ENCODE peak calls at places on chromosomes 13 and 19, in seven cellular contexts. One of them, this sample, is unnamed.

GRCh38 chr19:57686727-57687126 is 5.0 kb downstream of the ZNF551 start:
- DNase-seq in kidney epithelial cell: no peak
- DNase-seq in GM23338: no peak
- DNase-seq in body of pancreas: no peak
- DNase-seq in heart right ventricle: no peak
- DNase-seq in lung: no peak
- DNase-seq in tibial artery: no peak
- DNase-seq in this sample: no peak

GRCh38 chr19:4375164-4375619 is 25.2 kb downstream of the SH3GL1 start:
- DNase-seq in GM23338: peak
- DNase-seq in body of pancreas: peak
- DNase-seq in tibial artery: no peak
- DNase-seq in kidney epithelial cell: no peak
- DNase-seq in lung: peak
- DNase-seq in heart right ventricle: no peak
- DNase-seq in this sample: no peak

GRCh38 chr13:90868321-90868920 is 479.1 kb upstream of the MIR17HG start:
- DNase-seq in kidney epithelial cell: no peak
- DNase-seq in heart right ventricle: no peak
- DNase-seq in tibial artery: no peak
- DNase-seq in body of pancreas: peak
- DNase-seq in lung: no peak
- DNase-seq in GM23338: peak
- DNase-seq in this sample: no peak

GRCh38 chr13:44103721-44104490 is 224.2 kb downstream of the LACC1 start:
- DNase-seq in lung: no peak
- DNase-seq in body of pancreas: no peak
- DNase-seq in GM23338: no peak
- DNase-seq in tibial artery: no peak
- DNase-seq in kidney epithelial cell: no peak
- DNase-seq in heart right ventricle: no peak
- DNase-seq in this sample: no peak

GRCh38 chr19:42480335-42481095 is 37.8 kb upstream of the CXCL17 start:
- DNase-seq in GM23338: no peak
- DNase-seq in tibial artery: no peak
- DNase-seq in body of pancreas: peak
- DNase-seq in kidney epithelial cell: no peak
- DNase-seq in lung: peak
- DNase-seq in heart right ventricle: no peak
- DNase-seq in this sample: no peak

GRCh38 chr13:28121224-28121623 is 17.1 kb upstream of the PAN3 start:
- DNase-seq in GM23338: no peak
- DNase-seq in lung: no peak
- DNase-seq in kidney epithelial cell: no peak
- DNase-seq in tibial artery: no peak
- DNase-seq in body of pancreas: no peak
- DNase-seq in heart right ventricle: no peak
- DNase-seq in this sample: no peak

GRCh38 chr13:33639640-33640080 is 178.3 kb upstream of the RFC3 start:
- DNase-seq in body of pancreas: no peak
- DNase-seq in tibial artery: no peak
- DNase-seq in GM23338: no peak
- DNase-seq in lung: no peak
- DNase-seq in kidney epithelial cell: no peak
- DNase-seq in heart right ventricle: no peak
- DNase-seq in this sample: no peak

GRCh38 chr19:13408889-13409518 is 97.3 kb downstream of the CACNA1A start:
- DNase-seq in body of pancreas: no peak
- DNase-seq in heart right ventricle: no peak
- DNase-seq in lung: no peak
- DNase-seq in GM23338: peak
- DNase-seq in kidney epithelial cell: no peak
- DNase-seq in tibial artery: no peak
- DNase-seq in this sample: no peak

GRCh38 chr13:53150568-53150967 is 122.0 kb downstream of the OLFM4 start:
- DNase-seq in body of pancreas: peak
- DNase-seq in tibial artery: no peak
- DNase-seq in GM23338: no peak
- DNase-seq in kidney epithelial cell: no peak
- DNase-seq in lung: no peak
- DNase-seq in heart right ventricle: no peak
- DNase-seq in this sample: no peak

GRCh38 chr19:43354305-43354627 is 780 bp downstream of the CD177 start:
- DNase-seq in lung: no peak
- DNase-seq in kidney epithelial cell: no peak
- DNase-seq in heart right ventricle: no peak
- DNase-seq in body of pancreas: peak
- DNase-seq in GM23338: peak
- DNase-seq in tibial artery: no peak
- DNase-seq in this sample: no peak

GRCh38 chr19:48418317-48419064 is 25.0 kb downstream of the GRIN2D start:
- DNase-seq in body of pancreas: no peak
- DNase-seq in tibial artery: no peak
- DNase-seq in heart right ventricle: no peak
- DNase-seq in lung: no peak
- DNase-seq in GM23338: peak
- DNase-seq in kidney epithelial cell: no peak
- DNase-seq in this sample: no peak

GRCh38 chr13:51096131-51096530 is 14.9 kb downstream of the C13orf42 start:
- DNase-seq in body of pancreas: no peak
- DNase-seq in lung: no peak
- DNase-seq in tibial artery: no peak
- DNase-seq in GM23338: peak
- DNase-seq in heart right ventricle: no peak
- DNase-seq in kidney epithelial cell: no peak
- DNase-seq in this sample: no peak

GRCh38 chr19:35123573-35123972 is 8.0 kb downstream of the FXYD3 start:
- DNase-seq in body of pancreas: peak
- DNase-seq in tibial artery: peak
- DNase-seq in kidney epithelial cell: no peak
- DNase-seq in heart right ventricle: no peak
- DNase-seq in lung: no peak
- DNase-seq in GM23338: no peak
- DNase-seq in this sample: no peak

GRCh38 chr13:91045351-91046034 is 302.0 kb upstream of the MIR17HG start:
- DNase-seq in kidney epithelial cell: peak
- DNase-seq in lung: no peak
- DNase-seq in tibial artery: no peak
- DNase-seq in GM23338: peak
- DNase-seq in heart right ventricle: no peak
- DNase-seq in body of pancreas: no peak
- DNase-seq in this sample: no peak

GRCh38 chr13:106052200-106052767 is 483.2 kb downstream of the EFNB2 start:
- DNase-seq in kidney epithelial cell: no peak
- DNase-seq in GM23338: peak
- DNase-seq in tibial artery: no peak
- DNase-seq in body of pancreas: no peak
- DNase-seq in lung: no peak
- DNase-seq in heart right ventricle: no peak
- DNase-seq in this sample: no peak

GRCh38 chr13:114134111-114134943 is 1.9 kb upstream of the RASA3 start:
- DNase-seq in GM23338: peak
- DNase-seq in tibial artery: no peak
- DNase-seq in body of pancreas: no peak
- DNase-seq in lung: no peak
- DNase-seq in heart right ventricle: no peak
- DNase-seq in kidney epithelial cell: no peak
- DNase-seq in this sample: no peak

GRCh38 chr19:1027953-1028902 is 1.8 kb downstream of the CNN2 start:
- DNase-seq in heart right ventricle: peak
- DNase-seq in kidney epithelial cell: peak
- DNase-seq in tibial artery: peak
- DNase-seq in GM23338: peak
- DNase-seq in body of pancreas: peak
- DNase-seq in lung: peak
- DNase-seq in this sample: peak

GRCh38 chr19:41904118-41904870 is 21.3 kb downstream of the ARHGEF1 start:
- DNase-seq in lung: peak
- DNase-seq in kidney epithelial cell: no peak
- DNase-seq in tibial artery: no peak
- DNase-seq in heart right ventricle: no peak
- DNase-seq in GM23338: no peak
- DNase-seq in body of pancreas: peak
- DNase-seq in this sample: no peak

GRCh38 chr19:954272-954671 is 28.4 kb downstream of the ARID3A start:
- DNase-seq in GM23338: no peak
- DNase-seq in body of pancreas: no peak
- DNase-seq in kidney epithelial cell: no peak
- DNase-seq in tibial artery: no peak
- DNase-seq in lung: no peak
- DNase-seq in heart right ventricle: no peak
- DNase-seq in this sample: no peak

GRCh38 chr13:38697628-38698333 is 10.9 kb downstream of the FREM2 start:
- DNase-seq in body of pancreas: no peak
- DNase-seq in lung: no peak
- DNase-seq in heart right ventricle: no peak
- DNase-seq in kidney epithelial cell: no peak
- DNase-seq in GM23338: peak
- DNase-seq in tibial artery: no peak
- DNase-seq in this sample: no peak

GRCh38 chr19:13053761-13054604 is 48.7 kb downstream of the LYL1 start:
- DNase-seq in lung: peak
- DNase-seq in kidney epithelial cell: peak
- DNase-seq in heart right ventricle: peak
- DNase-seq in GM23338: peak
- DNase-seq in tibial artery: peak
- DNase-seq in body of pancreas: peak
- DNase-seq in this sample: peak

GRCh38 chr19:53868091-53868891 is 608 bp downstream of the MYADM start:
- DNase-seq in heart right ventricle: peak
- DNase-seq in kidney epithelial cell: no peak
- DNase-seq in lung: peak
- DNase-seq in tibial artery: peak
- DNase-seq in GM23338: peak
- DNase-seq in body of pancreas: peak
- DNase-seq in this sample: no peak

GRCh38 chr13:46386426-46386995 is 541 bp downstream of the RUBCNL start:
- DNase-seq in kidney epithelial cell: no peak
- DNase-seq in lung: no peak
- DNase-seq in body of pancreas: no peak
- DNase-seq in heart right ventricle: no peak
- DNase-seq in tibial artery: no peak
- DNase-seq in GM23338: peak
- DNase-seq in this sample: no peak

DNA sequence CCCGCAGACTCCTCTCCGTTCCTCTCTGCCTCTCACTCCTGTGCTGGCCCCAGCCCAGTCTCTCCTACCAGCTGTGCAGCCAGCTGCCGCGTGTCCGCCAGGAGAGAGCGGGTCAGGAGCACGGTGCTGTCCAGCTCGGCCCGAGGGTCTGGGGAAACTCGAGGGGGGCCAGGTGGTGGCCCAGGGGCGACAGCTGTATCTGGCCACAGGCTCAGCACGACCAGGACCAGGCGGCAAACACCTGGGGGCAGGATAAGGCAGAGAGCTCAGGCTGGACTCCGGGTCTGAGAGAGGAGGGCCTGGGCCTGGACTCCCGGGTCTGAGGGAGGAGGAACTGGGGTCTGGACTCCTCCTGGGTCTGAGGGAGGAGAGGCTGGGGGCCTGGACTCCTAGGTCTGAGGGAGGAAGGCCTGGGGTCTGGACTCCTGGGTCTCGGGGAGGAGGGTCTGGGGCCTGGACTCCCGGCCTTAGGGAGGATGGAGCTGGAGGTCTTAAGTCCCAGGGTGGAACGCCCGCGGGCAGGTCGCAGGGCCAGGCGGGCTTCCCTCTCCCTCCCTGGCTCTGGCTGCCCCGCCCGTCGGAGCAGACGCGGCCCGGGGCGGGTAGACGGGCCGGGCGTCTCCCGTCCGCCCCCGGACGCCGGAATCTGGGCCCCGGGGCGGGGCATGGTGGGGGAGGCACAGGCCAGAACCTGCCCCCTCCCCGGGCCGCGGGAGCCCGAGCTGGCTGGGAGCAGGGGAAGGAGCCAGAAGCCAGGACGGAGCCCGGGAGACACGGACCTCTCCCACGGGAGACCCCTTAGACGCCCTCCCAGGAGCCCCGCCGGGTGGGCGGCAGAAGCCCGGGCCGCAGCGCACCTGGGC is 1.3 kb downstream of the IL11 start:
- DNase-seq in lung: no peak
- DNase-seq in body of pancreas: no peak
- DNase-seq in kidney epithelial cell: no peak
- DNase-seq in GM23338: peak
- DNase-seq in heart right ventricle: no peak
- DNase-seq in tibial artery: no peak
- DNase-seq in this sample: no peak
- H3K4me3 ChIP-seq in lung: no peak
- H3K4me3 ChIP-seq in body of pancreas: no peak
- H3K4me3 ChIP-seq in kidney epithelial cell: peak
- H3K4me3 ChIP-seq in GM23338: peak
- H3K4me3 ChIP-seq in heart right ventricle: peak
- H3K4me3 ChIP-seq in tibial artery: peak
- H3K4me3 ChIP-seq in this sample: peak

GRCh38 chr19:15441317-15441716 is 8.4 kb downstream of the WIZ start:
- DNase-seq in lung: no peak
- DNase-seq in heart right ventricle: no peak
- DNase-seq in kidney epithelial cell: no peak
- DNase-seq in tibial artery: no peak
- DNase-seq in body of pancreas: no peak
- DNase-seq in GM23338: no peak
- DNase-seq in this sample: no peak
- TF ChIP-seq CTCF in lung: no peak
- TF ChIP-seq CTCF in heart right ventricle: no peak
- TF ChIP-seq CTCF in kidney epithelial cell: no peak
- TF ChIP-seq CTCF in tibial artery: no peak
- TF ChIP-seq CTCF in body of pancreas: no peak
- TF ChIP-seq CTCF in GM23338: no peak
- TF ChIP-seq CTCF in this sample: no peak

GRCh38 chr13:97221989-97222700 is at the start of gene MBNL2:
- DNase-seq in lung: peak
- DNase-seq in heart right ventricle: peak
- DNase-seq in body of pancreas: peak
- DNase-seq in GM23338: peak
- DNase-seq in kidney epithelial cell: peak
- DNase-seq in tibial artery: peak
- DNase-seq in this sample: peak
- H3K4me3 ChIP-seq in lung: peak
- H3K4me3 ChIP-seq in heart right ventricle: peak
- H3K4me3 ChIP-seq in body of pancreas: peak
- H3K4me3 ChIP-seq in GM23338: peak
- H3K4me3 ChIP-seq in kidney epithelial cell: peak
- H3K4me3 ChIP-seq in tibial artery: peak
- H3K4me3 ChIP-seq in this sample: peak

DNA sequence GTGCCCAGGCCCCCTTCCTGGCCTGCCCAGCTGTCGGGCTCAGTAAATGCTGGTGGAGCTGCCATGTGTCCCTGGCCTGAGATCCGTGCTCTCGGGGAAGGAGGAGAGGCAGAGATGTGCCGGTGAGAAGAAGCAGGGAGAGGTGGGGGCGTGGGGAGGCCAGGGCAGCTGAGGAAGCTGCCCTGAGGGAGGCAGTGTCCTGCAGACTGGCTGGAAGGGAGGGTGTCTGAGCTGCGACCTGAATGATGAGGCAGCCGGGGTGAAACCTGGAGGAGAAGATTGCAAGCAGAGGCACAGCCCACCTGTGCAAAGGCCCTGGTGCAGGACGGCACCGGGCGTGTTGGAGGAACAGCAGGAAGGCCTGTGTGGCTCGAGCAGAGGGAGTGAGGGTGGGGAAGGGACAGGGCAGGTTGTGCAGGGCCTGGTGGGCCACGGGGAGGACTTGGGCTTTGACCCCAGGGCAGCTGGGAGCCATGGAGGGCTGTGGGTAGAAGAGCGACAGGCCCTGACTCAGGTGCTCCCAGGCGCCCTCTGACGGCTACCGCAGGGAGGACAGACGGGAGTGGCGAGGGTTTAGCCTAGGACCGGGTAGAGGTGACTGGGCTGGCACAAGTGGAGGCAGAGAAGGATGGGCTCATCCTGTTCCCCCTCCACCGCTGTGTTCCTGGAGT is 14.0 kb upstream of the CELF5 start:
- DNase-seq in lung: peak
- DNase-seq in GM23338: peak
- DNase-seq in tibial artery: no peak
- DNase-seq in heart right ventricle: peak
- DNase-seq in body of pancreas: peak
- DNase-seq in kidney epithelial cell: no peak
- DNase-seq in this sample: peak
- TF ChIP-seq CTCF in lung: peak
- TF ChIP-seq CTCF in GM23338: peak
- TF ChIP-seq CTCF in tibial artery: peak
- TF ChIP-seq CTCF in heart right ventricle: peak
- TF ChIP-seq CTCF in body of pancreas: peak
- TF ChIP-seq CTCF in kidney epithelial cell: peak
- TF ChIP-seq CTCF in this sample: peak